ENCODE peak calls at places on chromosomes 7 and 10, in five cellular contexts. One of them, this sample, is unnamed.

GRCh38 chr10:1434202-1434601 is 303.1 kb downstream of the ADARB2 start:
- DNase-seq in SK-N-SH: no peak
- DNase-seq in transverse colon: no peak
- DNase-seq in prostate gland: no peak
- DNase-seq in GM23338: peak; percentile 53
- DNase-seq in this sample: no peak

GRCh38 chr10:62916157-62916603 is 100.0 kb upstream of the EGR2 start:
- DNase-seq in SK-N-SH: no peak
- DNase-seq in transverse colon: no peak
- DNase-seq in prostate gland: no peak
- DNase-seq in GM23338: no peak
- DNase-seq in this sample: no peak

GRCh38 chr7:50156746-50157145 is 63.7 kb upstream of the ZPBP start:
- DNase-seq in SK-N-SH: no peak
- DNase-seq in transverse colon: no peak
- DNase-seq in prostate gland: no peak
- DNase-seq in GM23338: no peak
- DNase-seq in this sample: no peak

GRCh38 chr10:27998178-27998953 is 513 bp downstream of the ODAD2 start:
- DNase-seq in SK-N-SH: peak; percentile 9
- DNase-seq in transverse colon: peak; percentile 8
- DNase-seq in prostate gland: peak; percentile 8
- DNase-seq in GM23338: peak; percentile 83
- DNase-seq in this sample: no peak

GRCh38 chr7:116687801-116688201 is 15.8 kb downstream of the MET start:
- DNase-seq in SK-N-SH: no peak
- DNase-seq in transverse colon: no peak
- DNase-seq in prostate gland: no peak
- DNase-seq in GM23338: peak; percentile 25
- DNase-seq in this sample: no peak

GRCh38 chr10:91592282-91593020 is 40.4 kb downstream of the PPP1R3C start:
- DNase-seq in SK-N-SH: no peak
- DNase-seq in transverse colon: no peak
- DNase-seq in prostate gland: no peak
- DNase-seq in GM23338: no peak
- DNase-seq in this sample: no peak

GRCh38 chr10:96992721-96993120 is 160.6 kb downstream of the LCOR start:
- DNase-seq in SK-N-SH: no peak
- DNase-seq in transverse colon: no peak
- DNase-seq in prostate gland: no peak
- DNase-seq in GM23338: no peak
- DNase-seq in this sample: no peak

GRCh38 chr10:49628599-49628998 is 14.8 kb downstream of the CHAT start:
- DNase-seq in SK-N-SH: no peak
- DNase-seq in transverse colon: no peak
- DNase-seq in prostate gland: no peak
- DNase-seq in GM23338: no peak
- DNase-seq in this sample: no peak

GRCh38 chr10:32318476-32318896 is 28.5 kb downstream of the EPC1 start:
- DNase-seq in SK-N-SH: no peak
- DNase-seq in transverse colon: no peak
- DNase-seq in prostate gland: no peak
- DNase-seq in GM23338: no peak
- DNase-seq in this sample: no peak
- TF ChIP-seq POLR2AphosphoS5 in SK-N-SH: no peak
- TF ChIP-seq POLR2AphosphoS5 in transverse colon: no peak
- TF ChIP-seq POLR2AphosphoS5 in prostate gland: no peak
- TF ChIP-seq POLR2AphosphoS5 in GM23338: no peak
- TF ChIP-seq POLR2AphosphoS5 in this sample: no peak

DNA sequence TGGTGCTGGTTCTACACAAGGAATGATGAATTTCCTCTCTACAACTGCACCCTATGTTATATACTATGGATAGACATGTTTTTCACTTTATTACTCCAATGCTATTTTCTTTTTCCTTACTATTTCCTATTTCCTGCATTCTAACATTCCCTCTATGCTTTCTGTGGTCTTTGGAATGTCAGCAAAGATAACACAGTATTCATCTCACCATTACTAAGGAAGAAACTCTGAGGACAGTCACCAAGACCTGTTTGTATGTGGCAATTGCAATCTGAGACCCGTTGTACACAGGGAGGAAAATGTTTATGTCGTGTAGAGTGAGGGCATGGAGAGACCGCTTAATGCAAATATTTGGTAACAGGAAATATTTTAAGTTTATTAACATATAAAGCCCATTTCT is 130.6 kb downstream of the ITGA8 start:
- DNase-seq in SK-N-SH: no peak
- DNase-seq in transverse colon: no peak
- DNase-seq in prostate gland: no peak
- DNase-seq in GM23338: no peak
- DNase-seq in this sample: no peak
- H3K27me3 ChIP-seq in SK-N-SH: no peaks in the 10 kb centered on the region
- H3K27me3 ChIP-seq in transverse colon: peaks cover 10% of the 10 kb centered on the region
- H3K27me3 ChIP-seq in prostate gland: no peaks in the 10 kb centered on the region
- H3K27me3 ChIP-seq in GM23338: no peaks in the 10 kb centered on the region
- H3K27me3 ChIP-seq in this sample: no peaks in the 10 kb centered on the region

DNA sequence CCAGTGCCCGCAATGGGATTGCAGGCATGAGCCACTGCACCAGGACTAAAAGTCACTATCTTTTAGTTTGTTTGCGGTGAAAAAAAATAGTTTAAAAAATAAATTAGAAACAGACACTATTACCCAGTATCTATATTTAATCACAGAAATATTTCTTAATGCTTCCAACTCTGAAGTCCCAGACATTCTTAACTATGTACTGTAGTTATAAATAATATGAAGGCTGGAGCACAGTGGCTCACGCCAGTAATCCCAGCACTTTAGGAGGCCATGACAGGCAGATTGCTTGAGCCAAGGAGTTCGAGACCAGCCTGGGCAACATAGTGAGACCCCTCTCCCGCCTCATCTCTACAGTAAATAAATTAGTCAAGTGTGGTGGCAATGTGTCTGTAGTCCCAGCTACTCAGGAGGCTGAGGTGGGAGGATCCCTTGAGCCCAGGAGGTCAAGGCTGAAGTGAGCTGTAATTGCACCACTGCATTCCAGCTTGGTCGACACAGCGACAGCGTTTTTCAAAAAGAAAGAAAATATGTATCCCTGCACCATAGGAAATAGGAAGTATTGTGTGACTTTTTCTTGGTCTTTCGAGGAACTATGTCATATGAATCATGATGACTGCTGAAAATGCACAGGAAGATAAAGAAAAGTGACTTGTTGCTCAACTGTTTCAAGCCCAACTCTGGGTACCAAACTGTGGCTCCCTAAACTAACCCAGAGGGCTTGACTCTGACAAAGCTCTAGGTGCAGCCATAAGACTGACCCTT is 74.9 kb upstream of the STEAP1B start:
- DNase-seq in SK-N-SH: no peak
- DNase-seq in transverse colon: no peak
- DNase-seq in prostate gland: no peak
- DNase-seq in GM23338: no peak
- DNase-seq in this sample: no peak
- H3K4me1 ChIP-seq in SK-N-SH: peaks cover 6% of the 10 kb centered on the region
- H3K4me1 ChIP-seq in transverse colon: peaks cover 17% of the 10 kb centered on the region
- H3K4me1 ChIP-seq in prostate gland: no peaks in the 10 kb centered on the region
- H3K4me1 ChIP-seq in GM23338: no peaks in the 10 kb centered on the region
- H3K4me1 ChIP-seq in this sample: peaks cover 19% of the 10 kb centered on the region

DNA sequence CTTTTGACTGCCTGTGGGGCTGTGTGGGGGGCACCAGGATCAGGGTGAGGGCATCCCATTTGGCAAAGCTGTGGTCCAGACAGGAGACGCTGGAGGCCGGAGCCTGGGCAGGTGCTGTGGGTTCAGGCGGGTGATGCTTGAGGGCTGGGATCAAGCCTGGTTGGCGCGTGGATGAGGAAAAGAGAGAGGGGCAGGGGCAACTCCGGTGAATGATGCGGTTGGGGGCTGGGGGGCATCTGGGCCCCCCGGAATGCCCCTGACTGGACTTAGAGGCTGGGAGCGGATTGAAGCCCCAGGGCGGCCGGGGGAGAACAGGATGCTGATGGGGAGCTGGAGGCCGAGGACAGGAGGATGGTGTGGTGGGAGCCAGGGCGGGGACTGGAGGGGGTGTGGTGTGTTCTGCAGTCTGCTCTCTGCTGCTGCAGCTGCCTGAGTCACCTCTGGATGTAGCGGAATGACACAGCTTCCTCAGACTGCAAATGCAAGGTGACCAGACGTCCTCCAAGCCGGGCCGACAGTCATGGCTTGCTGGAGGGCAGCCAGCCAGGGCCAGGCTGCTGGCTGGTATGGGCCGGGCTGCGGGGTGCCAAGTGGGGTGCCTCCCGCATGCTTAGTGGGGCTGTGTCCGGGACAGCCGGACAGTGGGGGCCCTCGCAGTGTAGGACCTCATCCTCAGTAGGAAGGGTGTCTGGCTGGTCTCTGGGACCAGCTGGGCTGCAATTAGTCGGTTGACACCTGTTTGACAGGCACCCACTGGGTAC is 3.2 kb downstream of the MAFK start:
- DNase-seq in SK-N-SH: peak; percentile 77
- DNase-seq in transverse colon: peak; percentile 59
- DNase-seq in prostate gland: no peak
- DNase-seq in GM23338: no peak
- DNase-seq in this sample: peak; percentile 67
- TF ChIP-seq POLR2AphosphoS5 in SK-N-SH: no peak
- TF ChIP-seq POLR2AphosphoS5 in transverse colon: no peak
- TF ChIP-seq POLR2AphosphoS5 in prostate gland: no peak
- TF ChIP-seq POLR2AphosphoS5 in GM23338: no peak
- TF ChIP-seq POLR2AphosphoS5 in this sample: peak; percentile 53

GRCh38 chr7:142879060-142879459 is 6.5 kb downstream of the TRPV6 start:
- DNase-seq in SK-N-SH: no peak
- DNase-seq in transverse colon: no peak
- DNase-seq in prostate gland: no peak
- DNase-seq in GM23338: no peak
- DNase-seq in this sample: no peak
- H3K27me3 ChIP-seq in SK-N-SH: peaks cover 82% of the 10 kb centered on the region
- H3K27me3 ChIP-seq in transverse colon: no peaks in the 10 kb centered on the region
- H3K27me3 ChIP-seq in prostate gland: no peaks in the 10 kb centered on the region
- H3K27me3 ChIP-seq in GM23338: no peaks in the 10 kb centered on the region
- H3K27me3 ChIP-seq in this sample: no peaks in the 10 kb centered on the region

GRCh38 chr7:55128693-55129394 is 110.0 kb downstream of the EGFR start:
- DNase-seq in SK-N-SH: no peak
- DNase-seq in transverse colon: no peak
- DNase-seq in prostate gland: no peak
- DNase-seq in GM23338: no peak
- DNase-seq in this sample: no peak

GRCh38 chr7:55127622-55128081 is 108.8 kb downstream of the EGFR start:
- DNase-seq in SK-N-SH: peak; percentile 41
- DNase-seq in transverse colon: peak; percentile 60
- DNase-seq in prostate gland: no peak
- DNase-seq in GM23338: no peak
- DNase-seq in this sample: no peak

GRCh38 chr7:55130079-55130476 is 111.3 kb downstream of the EGFR start:
- DNase-seq in SK-N-SH: no peak
- DNase-seq in transverse colon: no peak
- DNase-seq in prostate gland: no peak
- DNase-seq in GM23338: no peak
- DNase-seq in this sample: no peak

GRCh38 chr7:55130554-55131198 is 111.9 kb downstream of the EGFR start:
- DNase-seq in SK-N-SH: no peak
- DNase-seq in transverse colon: peak; percentile 37
- DNase-seq in prostate gland: no peak
- DNase-seq in GM23338: no peak
- DNase-seq in this sample: no peak

DNA sequence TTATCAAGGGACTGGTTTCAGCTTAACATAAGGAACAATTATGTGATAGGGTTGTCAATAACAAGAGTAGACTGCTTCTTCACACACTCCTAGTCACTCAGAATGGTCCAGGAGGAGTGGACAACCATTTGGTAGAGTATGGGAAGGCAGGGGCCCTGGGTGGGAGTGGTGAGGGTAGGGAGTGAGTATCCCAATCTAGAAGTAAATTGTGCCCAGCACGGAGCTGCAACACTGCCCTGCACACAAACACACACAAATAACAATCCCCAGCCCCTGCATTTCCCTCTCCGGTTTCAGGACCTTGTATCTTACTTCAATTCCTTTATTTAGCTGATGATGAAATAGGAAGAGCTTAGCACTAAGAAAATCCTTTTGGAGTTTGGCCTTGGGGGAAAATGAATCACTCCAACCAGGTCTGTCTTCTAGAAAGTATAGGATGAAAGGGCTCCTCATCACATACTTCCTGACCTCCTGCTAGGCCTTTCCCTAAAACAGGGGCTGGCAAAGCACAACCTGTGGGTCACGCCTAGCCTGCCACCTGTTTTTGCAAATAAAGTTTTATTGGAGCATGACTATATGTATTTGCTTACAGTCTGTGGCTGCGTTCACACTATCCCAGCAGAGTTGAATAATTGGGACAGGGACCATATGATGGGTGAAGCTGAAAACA is 110.7 kb downstream of the EGFR start:
- DNase-seq in SK-N-SH: no peak
- DNase-seq in transverse colon: peak; percentile 44
- DNase-seq in prostate gland: no peak
- DNase-seq in GM23338: no peak
- DNase-seq in this sample: no peak
- H3K4me1 ChIP-seq in SK-N-SH: peaks cover 77% of the 10 kb centered on the region
- H3K4me1 ChIP-seq in transverse colon: peaks cover 75% of the 10 kb centered on the region
- H3K4me1 ChIP-seq in prostate gland: peaks cover 16% of the 10 kb centered on the region
- H3K4me1 ChIP-seq in GM23338: peaks cover 17% of the 10 kb centered on the region
- H3K4me1 ChIP-seq in this sample: peaks cover 84% of the 10 kb centered on the region

GRCh38 chr7:16212610-16213009 is 208.7 kb downstream of the CRPPA start:
- DNase-seq in SK-N-SH: no peak
- DNase-seq in transverse colon: peak; percentile 11
- DNase-seq in prostate gland: no peak
- DNase-seq in GM23338: no peak
- DNase-seq in this sample: no peak
- TF ChIP-seq POLR2AphosphoS5 in SK-N-SH: no peak
- TF ChIP-seq POLR2AphosphoS5 in transverse colon: no peak
- TF ChIP-seq POLR2AphosphoS5 in prostate gland: no peak
- TF ChIP-seq POLR2AphosphoS5 in GM23338: no peak
- TF ChIP-seq POLR2AphosphoS5 in this sample: no peak